ENCODE peak calls at places on chromosome 13, in four cellular contexts. X is CD8-positive, alpha-beta T cell; F is CD8-positive, alpha-beta memory T cell; E is neuronal stem cell. D is an unnamed sample.

GRCh38 chr13:36959438-36960116 is 39.5 kb upstream of the SMAD9 start:
- DNase-seq in X (no peak), E (no peak), F (no peak), D (no peak)

GRCh38 chr13:20206836-20207235 is 14.1 kb upstream of the GJB2 start:
- DNase-seq in E (no peak), F (no peak), X (no peak), D (no peak)

GRCh38 chr13:67841071-67841470 is 610.9 kb upstream of the PCDH9 start:
- DNase-seq in F (no peak), X (no peak), E (no peak), D (peak; percentile 13)

GRCh38 chr13:53201454-53202225 is 173.0 kb downstream of the OLFM4 start:
- DNase-seq in F (no peak), E (peak; percentile 32), X (no peak), D (no peak)

GRCh38 chr13:79468402-79468801 is 12.6 kb upstream of the NDFIP2 start:
- DNase-seq in F (no peak), X (no peak), E (no peak), D (no peak)

GRCh38 chr13:62483774-62484173 is 1068.1 kb upstream of the PCDH20 start:
- DNase-seq in F (no peak), E (no peak), X (no peak), D (no peak)

GRCh38 chr13:32051156-32051555 is 19.6 kb downstream of the FRY start:
- DNase-seq in X (no peak), E (no peak), F (no peak), D (no peak)

GRCh38 chr13:19586904-19587634 is 25.7 kb upstream of the TPTE2 start:
- DNase-seq in X (peak; percentile 66), E (no peak), F (peak; percentile 67), D (peak; percentile 27)

GRCh38 chr13:30325668-30326067 is 18.3 kb upstream of the KATNAL1 start:
- DNase-seq in E (no peak), X (no peak), F (no peak), D (no peak)

GRCh38 chr13:113273856-113274590 is 23.0 kb upstream of the LAMP1 start:
- DNase-seq in X (no peak), E (no peak), F (no peak), D (no peak)

GRCh38 chr13:48318014-48318713 is 14.6 kb downstream of the RB1 start:
- DNase-seq in E (no peak), F (no peak), X (no peak), D (no peak)

GRCh38 chr13:77028202-77028601 is 1.2 kb upstream of the FBXL3 start:
- DNase-seq in F (no peak), X (no peak), E (no peak), D (no peak)

GRCh38 chr13:76516013-76516412 is 370.2 kb downstream of the KCTD12 start:
- DNase-seq in F (no peak), E (no peak), X (no peak), D (no peak)

GRCh38 chr13:105139380-105140285 is 1395.8 kb downstream of the EFNB2 start:
- DNase-seq in E (no peak), F (peak; percentile 22), X (peak; percentile 42), D (peak; percentile 32)

GRCh38 chr13:31367410-31367809 is 167.6 kb downstream of the B3GLCT start:
- DNase-seq in E (no peak), X (no peak), F (no peak), D (no peak)

GRCh38 chr13:28475916-28476725 is 18.8 kb downstream of the FLT1 start:
- DNase-seq in E (no peak), F (no peak), X (no peak), D (no peak)

GRCh38 chr13:91312324-91312723 is 35.2 kb upstream of the MIR17HG start:
- DNase-seq in F (no peak), E (no peak), X (no peak), D (no peak)

GRCh38 chr13:113058988-113059850 is 46.4 kb upstream of the F7 start:
- DNase-seq in X (no peak), E (no peak), F (no peak), D (no peak)

GRCh38 chr13:18714889-18715288 is 466.7 kb downstream of the TUBA3C start:
- DNase-seq in E (no peak), F (no peak), X (no peak), D (no peak)

GRCh38 chr13:113545455-113545930 is 39.1 kb upstream of the TFDP1 start:
- DNase-seq in X (no peak), F (no peak), E (no peak), D (peak; percentile 39)

GRCh38 chr13:29497137-29497654 is 98.3 kb downstream of the SLC7A1 start:
- DNase-seq in X (no peak), F (no peak), E (no peak), D (no peak)

GRCh38 chr13:113514844-113515243 is 24.3 kb upstream of the DCUN1D2 start:
- DNase-seq in F (no peak), X (no peak), E (no peak), D (no peak)

GRCh38 chr13:22432690-22433089 is 748.1 kb upstream of the SGCG start:
- DNase-seq in X (no peak), E (no peak), F (no peak), D (no peak)

GRCh38 chr13:74825170-74825948 is 656.6 kb downstream of the TBC1D4 start:
- DNase-seq in E (peak; percentile 11), X (no peak), F (no peak), D (no peak)

GRCh38 chr13:73060251-73061160 is 1.7 kb downstream of the KLF5 start:
- DNase-seq in E (peak; percentile 12), X (no peak), F (no peak), D (peak; percentile 46)

GRCh38 chr13:73058432-73058740 is 419 bp upstream of the KLF5 start:
- DNase-seq in F (no peak), E (no peak), X (no peak), D (no peak)

GRCh38 chr13:73058741-73059459 is at the start of gene KLF5:
- DNase-seq in E (peak; percentile 94), X (peak; percentile 94), F (peak; percentile 89), D (peak; percentile 99)

GRCh38 chr13:73061478-73062275 is 2.9 kb downstream of the KLF5 start:
- DNase-seq in E (no peak), F (no peak), X (no peak), D (no peak)

DNA sequence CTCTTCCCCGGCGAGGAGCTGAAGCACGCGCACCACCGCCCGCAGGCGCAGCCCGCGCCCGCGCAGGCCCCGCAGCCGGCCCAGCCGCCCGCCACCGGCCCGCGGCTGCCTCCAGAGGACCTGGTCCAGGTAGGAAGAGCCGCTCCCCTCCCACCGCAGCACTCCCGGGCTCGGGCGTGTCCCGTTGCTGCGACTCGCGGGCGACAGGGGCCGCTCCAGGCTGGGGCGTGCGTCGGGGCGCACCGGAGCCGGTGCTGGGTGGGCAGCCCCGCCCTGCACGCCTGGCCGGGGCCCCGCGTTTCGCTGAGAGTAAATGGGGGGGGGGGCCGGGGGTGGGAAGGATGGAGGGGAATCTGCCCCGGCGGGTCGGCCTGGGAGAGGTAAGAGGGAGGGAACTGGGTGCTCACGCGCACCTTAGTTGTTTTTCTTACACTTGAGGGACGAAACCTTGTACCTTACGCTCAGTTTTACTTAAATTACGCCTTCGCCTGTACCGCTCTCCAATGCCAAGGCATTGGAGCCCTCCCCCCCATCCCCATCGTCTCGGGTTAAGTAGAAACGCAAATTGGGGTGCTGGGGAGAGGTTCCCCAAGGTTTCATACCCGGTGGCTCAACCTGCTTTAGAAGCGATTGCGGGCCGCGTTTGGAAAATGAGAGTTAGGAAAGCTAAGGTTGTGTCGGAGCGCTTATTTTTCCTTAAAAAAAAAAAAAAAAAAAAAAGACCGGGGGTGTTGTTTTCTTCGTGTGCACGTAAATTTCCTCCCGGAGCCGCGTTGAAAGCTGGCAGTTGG is 850 bp downstream of the KLF5 start:
- DNase-seq in F (peak; percentile 9), X (peak; percentile 27), E (peak; percentile 48), D (no peak)
- H3K4me3 ChIP-seq in F (peak overlapping the region; percentile 46), X (peak overlapping the region; percentile 54), E (peak overlapping the region; percentile 60), D (peak overlapping the region; percentile 69)

DNA sequence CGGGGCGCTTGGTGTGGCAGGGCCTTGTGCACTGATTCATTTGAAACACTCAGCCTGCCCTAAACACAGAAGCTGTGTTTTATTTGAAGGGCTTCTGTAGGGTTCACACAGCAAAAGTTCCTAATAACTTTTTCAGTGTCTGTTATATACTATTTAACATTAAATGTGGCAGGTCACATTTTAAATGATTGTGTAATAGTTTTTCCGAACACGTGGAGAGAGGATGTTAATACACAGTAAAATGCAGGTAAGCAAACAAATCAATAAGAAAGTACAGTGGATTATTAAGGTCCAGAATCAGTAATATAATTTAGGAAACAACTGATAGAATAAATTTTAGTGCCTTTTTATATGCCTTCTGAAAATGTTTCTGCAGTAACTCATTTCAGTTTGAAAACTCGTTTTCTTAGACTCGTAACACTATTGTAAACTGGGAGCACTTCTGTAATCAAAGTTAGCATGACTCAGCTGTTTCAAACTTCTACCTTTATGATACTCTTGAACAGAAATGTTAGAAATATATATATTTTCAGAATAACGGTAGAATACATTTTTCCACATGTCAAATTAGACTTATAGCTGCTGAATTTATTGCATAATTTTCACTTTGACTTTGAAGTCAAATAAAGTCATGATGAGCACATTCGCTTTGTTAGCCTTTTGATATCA is 70.1 kb downstream of the GGACT start:
- DNase-seq in E (no peak), F (no peak), X (no peak), D (no peak)
- H3K4me1 ChIP-seq in E (peaks cover 9% of the 10 kb centered on the region), F (peaks cover 7% of the 10 kb centered on the region), X (peaks cover 13% of the 10 kb centered on the region), D (peaks cover 10% of the 10 kb centered on the region)

DNA sequence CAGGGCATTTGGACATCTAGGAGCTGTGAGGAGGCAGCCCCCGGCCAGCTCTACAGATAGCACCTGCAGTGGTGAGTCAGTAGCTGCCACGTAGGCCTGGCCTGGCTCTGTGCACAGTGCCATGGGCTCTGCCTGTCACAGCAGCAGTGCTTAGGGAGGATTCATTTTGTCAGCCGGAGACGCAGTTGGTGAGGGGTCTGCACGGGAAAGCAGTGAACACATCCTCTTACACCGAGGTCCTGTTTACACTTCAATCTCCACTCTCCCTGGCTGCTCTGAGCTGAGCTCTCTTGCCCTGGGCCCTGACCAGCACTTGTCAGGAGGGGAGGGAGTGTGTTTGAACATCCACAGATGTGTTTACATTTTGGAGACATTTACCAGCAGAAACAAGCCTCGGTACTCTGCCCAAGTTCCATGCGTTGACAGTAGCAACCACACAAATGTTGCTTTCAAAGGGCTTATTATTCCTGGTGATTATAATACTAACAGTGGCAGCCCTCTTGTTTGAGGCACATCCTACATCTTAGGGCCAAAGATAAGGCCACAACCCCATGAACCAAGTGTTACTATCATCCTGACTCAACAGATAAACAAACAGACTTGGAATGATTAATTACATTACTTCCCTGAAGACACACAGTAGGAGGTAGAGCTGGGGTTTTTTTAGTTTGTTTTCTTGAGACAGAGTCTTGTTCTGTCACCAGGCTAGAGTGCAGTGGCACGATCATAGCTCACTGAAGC is 148.9 kb downstream of the USP12 start:
- DNase-seq in X (no peak), E (no peak), F (no peak), D (no peak)
- H3K4me3 ChIP-seq in X (no peak overlapping the region), E (no peak overlapping the region), F (no peak overlapping the region), D (no peak overlapping the region)

GRCh38 chr13:95367309-95367843 is 66.1 kb upstream of the ABCC4 start:
- DNase-seq in E (no peak), F (no peak), X (no peak), D (no peak)
- H3K4me1 ChIP-seq in E (no peaks in the 10 kb centered on the region), F (no peaks in the 10 kb centered on the region), X (no peaks in the 10 kb centered on the region), D (no peaks in the 10 kb centered on the region)

GRCh38 chr13:101536079-101536478 is 83.6 kb downstream of the ITGBL1 start:
- DNase-seq in F (no peak), E (no peak), X (no peak), D (no peak)
- H3K4me3 ChIP-seq in F (no peak overlapping the region), E (no peak overlapping the region), X (no peak overlapping the region), D (no peak overlapping the region)

D was measured in HAP-1.